ENCODE peak calls at places on chromosomes 1 and 21, in nine cellular contexts. I is HepG2; F is transverse colon; T is lower lobe of right lung; J is A673; P is CD8-positive, alpha-beta T cell; A is tibial artery; K is uterus; U is A549. R is an unnamed sample.

GRCh38 chr1:155254228-155254713 is 1.0 kb downstream of the ENTREP3 start:
- DNase-seq in T (no peak), P (no peak), K (no peak), F (no peak), A (no peak), I (no peak), J (no peak), U (no peak), R (no peak)

GRCh38 chr1:7558921-7559869 is 211.9 kb upstream of the VAMP3 start:
- DNase-seq in I (no peak), A (no peak), U (no peak), K (no peak), J (no peak), T (no peak), P (no peak), F (no peak), R (no peak)

GRCh38 chr1:205837380-205837970 is 12.5 kb downstream of the PM20D1 start:
- DNase-seq in T (no peak), P (no peak), A (no peak), J (no peak), F (no peak), I (no peak), U (no peak), K (no peak), R (no peak)

GRCh38 chr1:170592591-170593111 is 60.7 kb downstream of the GORAB start:
- DNase-seq in I (no peak), J (no peak), A (no peak), U (no peak), T (no peak), K (no peak), F (no peak), P (no peak), R (no peak)

GRCh38 chr1:204472660-204473059 is 21.9 kb downstream of the PIK3C2B start:
- DNase-seq in A (no peak), T (no peak), J (no peak), P (no peak), F (no peak), U (no peak), K (no peak), I (no peak), R (no peak)

GRCh38 chr1:91924146-91924545 is 25.1 kb upstream of the BRDT start:
- DNase-seq in F (no peak), J (no peak), P (no peak), I (no peak), A (no peak), K (no peak), T (no peak), U (no peak), R (no peak)

GRCh38 chr1:16229976-16230740 is 6.8 kb downstream of the CPLANE2 start:
- DNase-seq in A (no peak), I (no peak), K (no peak), P (no peak), J (no peak), F (no peak), U (no peak), T (peak; percentile 32), R (no peak)

GRCh38 chr21:26513212-26513611 is 59.9 kb downstream of the CYYR1 start:
- DNase-seq in T (no peak), I (no peak), F (no peak), J (peak; percentile 23), U (no peak), A (no peak), P (no peak), K (no peak), R (no peak)

GRCh38 chr1:22737374-22738068 is 26.9 kb downstream of the EPHB2 start:
- DNase-seq in K (no peak), P (no peak), I (no peak), J (no peak), F (no peak), A (no peak), U (no peak), T (no peak), R (no peak)

GRCh38 chr1:109823543-109824348 is 60.0 kb upstream of the EPS8L3 start:
- DNase-seq in T (no peak), U (peak; percentile 38), P (no peak), F (no peak), A (peak; percentile 70), K (peak; percentile 37), J (no peak), I (peak; percentile 78), R (no peak)

GRCh38 chr1:25774921-25775774 is 24.8 kb upstream of the SELENON start:
- DNase-seq in F (peak; percentile 32), P (peak; percentile 84), A (no peak), U (no peak), T (no peak), K (no peak), J (no peak), I (no peak), R (no peak)

GRCh38 chr1:22221233-22221780 is 78.4 kb upstream of the WNT4 start:
- DNase-seq in A (no peak), T (no peak), P (no peak), F (no peak), U (no peak), K (no peak), I (no peak), J (no peak), R (no peak)

GRCh38 chr1:70112838-70113237 is 92.5 kb downstream of the LRRC40 start:
- DNase-seq in K (no peak), P (no peak), J (peak; percentile 11), I (no peak), T (no peak), U (no peak), A (no peak), F (no peak), R (no peak)
- TF ChIP-seq CTCF in K (no peak), P (no peak), J (peak; percentile 48), I (peak; percentile 22), T (no peak), U (no peak), A (no peak), F (no peak), R (peak; percentile 38)

GRCh38 chr21:43023175-43023574 is 48.8 kb downstream of the PKNOX1 start:
- DNase-seq in J (no peak), T (no peak), A (no peak), I (no peak), P (no peak), F (no peak), U (no peak), K (no peak), R (no peak)

GRCh38 chr21:43020771-43021170 is 46.4 kb downstream of the PKNOX1 start:
- DNase-seq in T (no peak), F (no peak), J (no peak), A (no peak), K (no peak), P (no peak), U (no peak), I (no peak), R (no peak)

GRCh38 chr21:43021191-43021590 is 46.8 kb downstream of the PKNOX1 start:
- DNase-seq in K (no peak), U (no peak), A (no peak), T (no peak), F (no peak), J (no peak), P (no peak), I (no peak), R (no peak)

GRCh38 chr21:43020177-43020576 is 45.8 kb downstream of the PKNOX1 start:
- DNase-seq in K (no peak), I (no peak), P (no peak), T (no peak), J (no peak), U (no peak), F (no peak), A (no peak), R (no peak)

GRCh38 chr21:43021756-43022600 is 47.6 kb downstream of the PKNOX1 start:
- DNase-seq in J (no peak), P (no peak), U (no peak), K (no peak), I (no peak), A (no peak), F (no peak), T (no peak), R (no peak)
- H3K4me1 ChIP-seq in J (peaks cover 13% of the 10 kb centered on the region), P (no peaks in the 10 kb centered on the region), U (no peaks in the 10 kb centered on the region), K (no peaks in the 10 kb centered on the region), I (no peaks in the 10 kb centered on the region), A (no peaks in the 10 kb centered on the region), F (no peaks in the 10 kb centered on the region), T (no peaks in the 10 kb centered on the region), R (no peaks in the 10 kb centered on the region)

DNA sequence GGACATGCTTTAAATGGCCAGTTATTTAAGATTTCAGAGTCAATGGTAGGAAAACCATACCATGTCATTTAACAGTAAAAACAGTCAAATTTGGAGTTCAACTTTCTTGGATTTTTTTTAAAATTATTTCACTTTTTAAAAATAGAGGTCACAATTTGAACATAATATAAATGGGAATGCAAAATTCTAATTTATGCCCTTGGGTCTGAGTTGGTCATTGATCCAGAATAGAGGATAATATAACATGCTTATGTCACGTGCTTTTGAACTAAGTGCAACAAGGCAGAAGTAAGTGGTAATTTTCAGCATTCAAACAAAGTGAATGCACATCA is 113.1 kb upstream of the SLC35F3 start:
- DNase-seq in K (no peak), I (no peak), U (no peak), J (no peak), F (no peak), A (no peak), T (no peak), P (no peak), R (no peak)
- TF ChIP-seq CTCF in K (no peak), I (no peak), U (no peak), J (no peak), F (no peak), A (no peak), T (no peak), P (peak; percentile 41), R (no peak)

GRCh38 chr1:201761178-201761577 is 67.8 kb upstream of the IPO9 start:
- DNase-seq in A (no peak), P (no peak), T (no peak), K (no peak), I (no peak), J (no peak), F (no peak), U (no peak), R (no peak)

GRCh38 chr1:201756411-201756810 is 72.5 kb upstream of the IPO9 start:
- DNase-seq in A (no peak), T (no peak), F (no peak), K (no peak), U (no peak), I (no peak), J (peak; percentile 31), P (no peak), R (no peak)

GRCh38 chr1:201760516-201760915 is 68.4 kb upstream of the IPO9 start:
- DNase-seq in J (peak; percentile 35), K (no peak), A (no peak), F (no peak), P (no peak), U (no peak), T (no peak), I (no peak), R (peak; percentile 53)

GRCh38 chr1:201759194-201759814 is 69.7 kb upstream of the IPO9 start:
- DNase-seq in K (no peak), J (no peak), T (no peak), A (no peak), U (no peak), I (no peak), P (no peak), F (no peak), R (no peak)

DNA sequence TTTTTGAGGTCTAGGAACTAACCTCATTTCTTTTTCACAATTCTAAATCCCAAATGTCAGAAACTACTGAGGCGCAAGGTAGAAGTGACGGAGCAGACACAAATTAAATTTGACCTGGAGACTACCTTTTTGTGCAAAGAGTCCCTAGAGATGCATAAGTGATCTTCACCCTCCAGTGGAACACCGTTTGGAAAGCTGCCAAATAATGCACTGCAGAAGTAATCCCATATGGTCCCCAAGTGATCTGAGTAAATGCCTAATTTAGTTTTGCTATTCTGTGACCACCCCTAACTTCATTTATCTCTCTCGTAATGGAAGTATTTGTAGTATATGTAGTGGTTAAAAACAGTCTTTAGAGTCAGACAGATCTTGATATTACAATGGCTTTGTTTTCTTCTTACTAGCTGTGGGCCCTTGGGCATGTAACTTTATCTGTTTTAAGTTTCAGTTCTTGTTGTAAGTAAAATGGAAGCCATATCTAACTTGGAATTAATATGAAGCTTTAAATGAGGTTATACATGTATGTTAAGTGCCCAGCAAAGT is 70.4 kb upstream of the IPO9 start:
- DNase-seq in F (no peak), I (no peak), K (no peak), P (no peak), J (peak; percentile 40), T (no peak), U (no peak), A (no peak), R (no peak)
- H3K4me1 ChIP-seq in F (peaks cover 32% of the 10 kb centered on the region), I (no peaks in the 10 kb centered on the region), K (no peaks in the 10 kb centered on the region), P (no peaks in the 10 kb centered on the region), J (peaks cover 48% of the 10 kb centered on the region), T (peaks cover 35% of the 10 kb centered on the region), U (peaks cover 41% of the 10 kb centered on the region), A (peaks cover 98% of the 10 kb centered on the region), R (peaks cover 94% of the 10 kb centered on the region)